ENCODE peak calls at places on chromosomes 2 and 18, in six cellular contexts. Y, R, K, I, E and W are unnamed samples. For H3K27me3, the result is how much of the 10 kb centered on the place peaks cover.

GRCh38 chr2:127637725-127638252 is 8.2 kb upstream of the GPR17 start:
- DNase-seq in Y (no peak), R (peak), K (peak), I (no peak), E (peak), W (peak)

GRCh38 chr2:57696016-57696415 is 350.6 kb upstream of the VRK2 start:
- DNase-seq in Y (no peak), R (peak), K (peak), I (no peak), E (peak), W (no peak)

GRCh38 chr2:113407446-113408099 is 29.9 kb upstream of the ZNG1B start:
- DNase-seq in Y (no peak), R (peak), K (peak), I (peak), E (peak), W (no peak)

GRCh38 chr2:21924640-21925285 is 801.0 kb downstream of the TDRD15 start:
- DNase-seq in Y (no peak), R (no peak), K (no peak), I (no peak), E (no peak), W (no peak)

GRCh38 chr18:36155960-36156757 is 26.5 kb downstream of the ELP2 start:
- DNase-seq in Y (no peak), R (peak), K (no peak), I (peak), E (peak), W (no peak)

GRCh38 chr2:217790195-217790594 is 212.6 kb downstream of the TNS1 start:
- DNase-seq in Y (peak), R (no peak), K (peak), I (peak), E (no peak), W (no peak)

GRCh38 chr2:241858206-241859016 is at the start of gene PDCD1:
- DNase-seq in Y (no peak), R (no peak), K (no peak), I (no peak), E (no peak), W (no peak)

GRCh38 chr2:103402944-103403343 is 641.1 kb downstream of the TMEM182 start:
- DNase-seq in Y (no peak), R (peak), K (no peak), I (no peak), E (no peak), W (no peak)

GRCh38 chr2:84882775-84883550 is 2.1 kb upstream of the TRABD2A start:
- DNase-seq in Y (no peak), R (no peak), K (peak), I (no peak), E (no peak), W (no peak)

GRCh38 chr2:27072950-27073349 is 1.5 kb upstream of the OST4 start:
- DNase-seq in Y (no peak), R (peak), K (no peak), I (no peak), E (no peak), W (no peak)

GRCh38 chr2:71938108-71938507 is 209.6 kb downstream of the CYP26B1 start:
- DNase-seq in Y (no peak), R (no peak), K (no peak), I (no peak), E (no peak), W (no peak)

GRCh38 chr18:55354795-55355194 is 233.2 kb downstream of the TCF4 start:
- DNase-seq in Y (no peak), R (peak), K (no peak), I (no peak), E (no peak), W (no peak)

GRCh38 chr2:29811378-29811777 is 110.0 kb downstream of the ALK start:
- DNase-seq in Y (no peak), R (peak), K (no peak), I (no peak), E (no peak), W (no peak)

GRCh38 chr18:22026362-22026761 is 143.0 kb upstream of the GATA6 start:
- DNase-seq in Y (peak), R (no peak), K (no peak), I (no peak), E (no peak), W (no peak)

GRCh38 chr2:196544906-196545433 is 94.5 kb upstream of the CCDC150 start:
- DNase-seq in Y (no peak), R (peak), K (no peak), I (no peak), E (no peak), W (no peak)

DNA sequence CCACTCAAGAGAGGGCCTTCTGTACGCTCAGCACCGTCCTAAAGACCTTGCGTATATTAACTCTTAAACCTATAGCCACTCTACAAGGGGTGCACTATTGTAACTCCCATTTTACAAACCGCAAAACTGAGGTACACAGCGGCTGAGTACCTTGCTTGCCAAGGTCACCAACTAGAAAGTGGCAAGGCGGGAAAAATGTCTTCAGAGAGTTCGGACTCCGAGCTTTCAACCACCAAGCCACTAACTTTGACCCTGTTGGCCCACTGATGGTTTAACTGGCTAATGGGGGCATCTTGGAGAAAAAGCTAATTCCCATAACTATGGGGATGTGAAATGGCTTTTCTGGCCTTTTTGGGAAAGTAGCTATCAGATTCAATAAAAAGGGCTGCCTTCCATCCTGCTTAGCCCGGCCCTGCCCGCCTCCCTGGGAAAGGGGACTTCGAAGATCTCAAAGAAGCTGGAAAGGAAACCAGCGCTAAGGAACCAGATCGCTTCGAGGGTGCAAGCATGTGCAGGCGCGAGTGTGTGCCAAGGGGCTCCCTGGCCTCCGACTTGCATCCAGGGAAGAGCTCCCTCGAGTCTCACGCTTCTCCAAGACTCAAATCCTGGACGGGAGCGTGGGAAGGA is 2.4 kb upstream of the SP5 start:
- DNase-seq in Y (no peak), R (no peak), K (no peak), I (no peak), E (no peak), W (no peak)
- H3K27me3 ChIP-seq in Y (under half), R (half or more), K (half or more), I (under half), E (under half), W (half or more)

GRCh38 chr2:508121-508520 is 169.1 kb downstream of the TMEM18 start:
- DNase-seq in Y (no peak), R (no peak), K (no peak), I (no peak), E (no peak), W (no peak)
- H3K27me3 ChIP-seq in Y (under half), R (under half), K (under half), I (under half), E (under half), W (under half)

GRCh38 chr2:105183555-105184323 is 57.8 kb upstream of the GPR45 start:
- DNase-seq in Y (no peak), R (no peak), K (no peak), I (no peak), E (no peak), W (no peak)

GRCh38 chr2:105186967-105187498 is 54.5 kb upstream of the GPR45 start:
- DNase-seq in Y (no peak), R (no peak), K (no peak), I (no peak), E (no peak), W (no peak)

GRCh38 chr2:105187531-105187930 is 54.0 kb upstream of the GPR45 start:
- DNase-seq in Y (no peak), R (peak), K (peak), I (no peak), E (peak), W (no peak)

GRCh38 chr2:105181282-105181681 is 60.3 kb upstream of the GPR45 start:
- DNase-seq in Y (no peak), R (no peak), K (no peak), I (no peak), E (no peak), W (no peak)

GRCh38 chr2:105184420-105184819 is 57.1 kb upstream of the GPR45 start:
- DNase-seq in Y (no peak), R (no peak), K (no peak), I (no peak), E (no peak), W (no peak)
- H3K27me3 ChIP-seq in Y (under half), R (under half), K (under half), I (under half), E (half or more), W (under half)

GRCh38 chr2:119155633-119156032 is 2.9 kb downstream of the C1QL2 start:
- DNase-seq in Y (no peak), R (no peak), K (no peak), I (no peak), E (no peak), W (no peak)
- H3K27me3 ChIP-seq in Y (half or more), R (under half), K (half or more), I (under half), E (half or more), W (half or more)

GRCh38 chr2:96811916-96812315 is 4.2 kb upstream of the CNNM3 start:
- DNase-seq in Y (no peak), R (peak), K (no peak), I (no peak), E (no peak), W (no peak)

GRCh38 chr2:96809216-96809882 is 6.7 kb upstream of the CNNM3 start:
- DNase-seq in Y (no peak), R (no peak), K (no peak), I (no peak), E (no peak), W (no peak)

GRCh38 chr2:96809951-96810782 is 5.9 kb upstream of the CNNM3 start:
- DNase-seq in Y (no peak), R (no peak), K (no peak), I (no peak), E (no peak), W (no peak)

GRCh38 chr2:96808176-96808837 is 7.8 kb upstream of the CNNM3 start:
- DNase-seq in Y (no peak), R (no peak), K (no peak), I (no peak), E (no peak), W (no peak)

DNA sequence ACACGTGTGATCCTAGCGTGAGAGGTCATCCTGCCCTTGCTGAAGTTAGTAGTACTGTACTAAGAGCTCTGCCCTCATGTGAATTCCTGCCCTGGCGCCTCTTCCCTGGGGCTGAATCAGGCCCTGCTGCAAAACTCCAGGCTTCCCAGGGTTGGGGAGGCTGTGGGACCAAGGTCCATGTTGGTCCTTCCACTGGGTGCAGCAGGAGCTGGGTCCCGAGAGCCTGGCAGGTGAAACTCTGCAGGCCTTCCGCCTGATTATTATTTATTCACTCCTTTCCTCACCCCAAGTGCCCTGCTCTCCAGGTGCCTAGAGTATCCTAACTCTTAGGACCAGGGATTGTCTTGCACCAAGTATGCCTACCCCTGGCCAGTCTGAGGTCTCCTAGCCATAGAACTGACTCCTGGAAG is 5.3 kb upstream of the CNNM3 start:
- DNase-seq in Y (no peak), R (no peak), K (no peak), I (peak), E (no peak), W (no peak)
- H3K27me3 ChIP-seq in Y (under half), R (under half), K (under half), I (under half), E (under half), W (under half)

DNA sequence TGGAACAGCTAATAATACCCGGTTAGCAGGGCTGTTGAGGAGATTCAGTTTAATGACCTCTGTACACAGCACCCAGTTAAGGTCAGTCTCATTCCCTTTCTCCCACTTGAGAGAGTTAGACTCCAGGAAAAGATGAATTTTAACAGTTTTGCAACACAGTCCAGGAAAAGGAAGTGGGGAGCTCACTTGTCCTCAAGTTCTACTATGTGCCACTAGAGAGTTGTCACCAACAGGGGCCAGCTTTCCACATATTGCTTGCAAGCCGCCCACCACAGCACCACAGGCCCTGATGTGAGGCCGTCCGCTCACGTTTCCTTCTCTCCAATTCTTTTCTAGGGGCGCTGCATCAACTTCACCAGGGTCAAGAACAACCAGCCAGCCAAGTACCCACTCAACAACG is 142.1 kb downstream of the GFPT1 start:
- DNase-seq in Y (no peak), R (no peak), K (no peak), I (no peak), E (no peak), W (no peak)
- H3K27me3 ChIP-seq in Y (under half), R (under half), K (under half), I (under half), E (under half), W (under half)

GRCh38 chr2:120552079-120552478 is 183.6 kb upstream of the GLI2 start:
- DNase-seq in Y (no peak), R (no peak), K (no peak), I (no peak), E (no peak), W (no peak)

GRCh38 chr2:120552800-120553471 is 182.7 kb upstream of the GLI2 start:
- DNase-seq in Y (peak), R (peak), K (peak), I (peak), E (no peak), W (no peak)

GRCh38 chr2:120550893-120551446 is 184.7 kb upstream of the GLI2 start:
- DNase-seq in Y (peak), R (no peak), K (no peak), I (no peak), E (no peak), W (no peak)

GRCh38 chr2:120550274-120550673 is 185.4 kb upstream of the GLI2 start:
- DNase-seq in Y (no peak), R (no peak), K (no peak), I (no peak), E (no peak), W (no peak)

GRCh38 chr2:120551540-120551939 is 184.1 kb upstream of the GLI2 start:
- DNase-seq in Y (no peak), R (no peak), K (no peak), I (no peak), E (no peak), W (no peak)
- H3K27me3 ChIP-seq in Y (under half), R (under half), K (under half), I (under half), E (under half), W (under half)

DNA sequence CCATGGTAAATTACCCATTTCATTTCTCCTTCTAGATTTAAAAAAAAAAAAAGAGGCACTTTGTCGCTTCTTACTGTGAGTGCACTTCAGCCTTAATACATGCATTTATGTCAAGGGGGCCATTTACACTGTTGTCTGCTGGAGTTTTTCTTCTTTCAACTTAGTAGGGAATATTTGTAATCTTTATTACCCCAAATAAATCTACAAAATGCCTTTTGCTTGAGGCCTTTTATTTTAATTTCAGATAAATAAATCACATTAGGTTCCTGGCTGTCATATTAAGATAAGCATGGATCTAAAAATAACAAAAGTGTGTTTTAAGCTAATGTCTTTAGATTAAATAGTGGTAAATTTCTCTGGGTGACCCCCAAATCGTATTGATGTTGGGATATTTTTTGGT is 276.0 kb downstream of the NCKAP5 start:
- DNase-seq in Y (no peak), R (no peak), K (no peak), I (no peak), E (no peak), W (no peak)
- H3K27me3 ChIP-seq in Y (under half), R (under half), K (under half), I (under half), E (under half), W (under half)

GRCh38 chr2:219060821-219061791 is at the start of gene IHH:
- DNase-seq in Y (peak), R (peak), K (no peak), I (peak), E (peak), W (no peak)

GRCh38 chr2:219071189-219071816 is 10.6 kb upstream of the IHH start:
- DNase-seq in Y (no peak), R (peak), K (no peak), I (peak), E (no peak), W (no peak)

GRCh38 chr2:219059725-219060682 is 717 bp downstream of the IHH start:
- DNase-seq in Y (no peak), R (no peak), K (no peak), I (peak), E (no peak), W (no peak)

GRCh38 chr2:219065484-219065883 is 4.8 kb upstream of the IHH start:
- DNase-seq in Y (no peak), R (no peak), K (no peak), I (no peak), E (no peak), W (no peak)
- H3K27me3 ChIP-seq in Y (under half), R (under half), K (under half), I (under half), E (under half), W (under half)